ENCODE peak calls at places on chromosomes 12 and 14, in eight cellular contexts. H is DMS153, D is occipital lobe, E is memory B cell, B is GM23248, R is cardiac fibroblast, F is ascending aorta, K is HTR-8/SVneo. S is an unnamed sample.

GRCh38 chr14:104400355-104400754 is 179.2 kb upstream of the C14orf180 start:
- DNase-seq in H (no peak), D (no peak), E (no peak), B (no peak), R (no peak), F (peak), K (no peak), S (no peak)

GRCh38 chr12:16881986-16882385 is 276.0 kb upstream of the LMO3 start:
- DNase-seq in H (no peak), D (no peak), E (no peak), B (no peak), R (no peak), F (no peak), K (no peak), S (no peak)

GRCh38 chr12:121711925-121712461 is 559 bp upstream of the TMEM120B start:
- DNase-seq in H (no peak), D (no peak), E (peak), B (peak), R (peak), F (peak), K (peak), S (no peak)

GRCh38 chr12:72011374-72011773 is 72.7 kb downstream of the TPH2 start:
- DNase-seq in H (no peak), D (no peak), E (no peak), B (peak), R (peak), F (no peak), K (no peak), S (no peak)

GRCh38 chr12:122749569-122750332 is 2.9 kb upstream of the DENR start:
- DNase-seq in H (no peak), D (no peak), E (no peak), B (no peak), R (no peak), F (no peak), K (no peak), S (no peak)

GRCh38 chr14:94446126-94446525 is 6.5 kb downstream of the SERPINA11 start:
- DNase-seq in H (no peak), D (no peak), E (no peak), B (no peak), R (no peak), F (no peak), K (no peak), S (no peak)

GRCh38 chr14:61644834-61645233 is 50.5 kb upstream of the HIF1A start:
- DNase-seq in H (peak), D (no peak), E (no peak), B (peak), R (no peak), F (no peak), K (peak), S (no peak)

GRCh38 chr12:94134226-94134795 is 14.1 kb upstream of the PLXNC1 start:
- DNase-seq in H (peak), D (no peak), E (peak), B (peak), R (peak), F (no peak), K (peak), S (peak)

GRCh38 chr12:106309671-106310313 is 7.3 kb downstream of the TCP11L2 start:
- DNase-seq in H (no peak), D (no peak), E (no peak), B (peak), R (peak), F (no peak), K (peak), S (no peak)

GRCh38 chr14:24081739-24082204 is 10.4 kb downstream of the CPNE6 start:
- DNase-seq in H (no peak), D (no peak), E (no peak), B (no peak), R (no peak), F (no peak), K (no peak), S (no peak)

GRCh38 chr12:89918172-89918880 is 209.7 kb upstream of the ATP2B1 start:
- DNase-seq in H (peak), D (no peak), E (no peak), B (no peak), R (no peak), F (no peak), K (no peak), S (no peak)

GRCh38 chr14:56325251-56325839 is 207.1 kb downstream of the PELI2 start:
- DNase-seq in H (no peak), D (no peak), E (no peak), B (peak), R (peak), F (no peak), K (no peak), S (no peak)

GRCh38 chr14:65303185-65303901 is 109.2 kb upstream of the FUT8 start:
- DNase-seq in H (no peak), D (no peak), E (no peak), B (peak), R (peak), F (no peak), K (no peak), S (no peak)

GRCh38 chr14:54566410-54567223 is at the start of gene SAMD4A:
- DNase-seq in H (no peak), D (peak), E (peak), B (peak), R (peak), F (peak), K (no peak), S (peak)

S was measured in KBM-7.